ENCODE peak calls at places on chromosomes 11 and 22, in nine cellular contexts. S, P, T, N, B, U, H, F and Y are unnamed samples.
A peak's percentile ranks its signal among the peaks of the same experiment; 100 is the strongest.

GRCh38 chr11:63998558-63999348 is 12.5 kb downstream of the OTUB1 start:
- DNase-seq in S (no peak), P (peak; percentile 55), T (peak; percentile 54), N (no peak), B (no peak), U (no peak), H (no peak), F (no peak), Y (no peak)

GRCh38 chr11:110903830-110904229 is 191.6 kb upstream of the ARHGAP20 start:
- DNase-seq in S (no peak), P (no peak), T (no peak), N (no peak), B (peak; percentile 86), U (peak; percentile 38), H (no peak), F (no peak), Y (peak; percentile 31)

GRCh38 chr11:63663809-63664208 is 7.4 kb downstream of the ATL3 start:
- DNase-seq in S (no peak), P (no peak), T (peak; percentile 69), N (no peak), B (no peak), U (peak; percentile 70), H (peak; percentile 62), F (no peak), Y (no peak)

GRCh38 chr11:121119444-121119843 is 18.4 kb downstream of the TECTA start:
- DNase-seq in S (no peak), P (no peak), T (no peak), N (no peak), B (no peak), U (no peak), H (no peak), F (no peak), Y (no peak)

GRCh38 chr22:42313804-42314581 is 43.5 kb upstream of the TCF20 start:
- DNase-seq in S (no peak), P (peak; percentile 63), T (peak; percentile 84), N (peak; percentile 45), B (peak; percentile 96), U (peak; percentile 97), H (peak; percentile 71), F (no peak), Y (no peak)

GRCh38 chr11:40716344-40717178 is 742.9 kb downstream of the LRRC4C start:
- DNase-seq in S (no peak), P (no peak), T (no peak), N (no peak), B (no peak), U (no peak), H (no peak), F (no peak), Y (no peak)

GRCh38 chr11:67262731-67263675 is 3.3 kb upstream of the GRK2 start:
- DNase-seq in S (no peak), P (peak; percentile 87), T (peak; percentile 81), N (peak; percentile 76), B (peak; percentile 76), U (peak; percentile 94), H (peak; percentile 84), F (peak; percentile 94), Y (peak; percentile 39)

GRCh38 chr22:37581534-37581933 is 1.6 kb upstream of the LGALS2 start:
- DNase-seq in S (no peak), P (peak; percentile 83), T (no peak), N (no peak), B (no peak), U (no peak), H (peak; percentile 48), F (no peak), Y (no peak)

GRCh38 chr11:121889168-121889567 is 226.8 kb downstream of the BLID start:
- DNase-seq in S (no peak), P (no peak), T (no peak), N (no peak), B (no peak), U (peak; percentile 58), H (no peak), F (no peak), Y (no peak)

GRCh38 chr11:67455054-67455453 is at the start of gene CABP4:
- DNase-seq in S (no peak), P (peak; percentile 27), T (no peak), N (no peak), B (no peak), U (no peak), H (no peak), F (no peak), Y (no peak)